ENCODE peak calls at places on chromosome 1, in four cellular contexts. K is spleen, G is endothelial cell of umbilical vein, I is breast epithelium. N is an unnamed sample. For H3K4me1, the result is how much of the 10 kb centered on the place peaks cover.

GRCh38 chr1:183792300-183792699 is 12.6 kb upstream of the RGL1 start:
- DNase-seq in K (no peak), G (no peak), I (no peak), N (no peak)

GRCh38 chr1:33036051-33036525 is 595 bp downstream of the AK2 start:
- DNase-seq in K (no peak), G (peak), I (no peak), N (no peak)

GRCh38 chr1:149962039-149962647 is 25.5 kb upstream of the MTMR11 start:
- DNase-seq in K (no peak), G (peak), I (peak), N (peak)

GRCh38 chr1:86520789-86521521 is 25.9 kb upstream of the CLCA4 start:
- DNase-seq in K (no peak), G (no peak), I (no peak), N (peak)

GRCh38 chr1:70033266-70033873 is 172.0 kb downstream of the LRRC40 start:
- DNase-seq in K (no peak), G (no peak), I (no peak), N (no peak)

GRCh38 chr1:192762265-192762664 is 46.6 kb upstream of the RGS2 start:
- DNase-seq in K (no peak), G (no peak), I (no peak), N (no peak)

GRCh38 chr1:196115641-196116040 is 492.6 kb downstream of the KCNT2 start:
- DNase-seq in K (no peak), G (no peak), I (peak), N (no peak)

GRCh38 chr1:117815105-117815812 is 114.2 kb downstream of the GDAP2 start:
- DNase-seq in K (no peak), G (peak), I (no peak), N (no peak)

GRCh38 chr1:45530632-45531135 is 9.0 kb upstream of the PRDX1 start:
- DNase-seq in K (no peak), G (no peak), I (no peak), N (no peak)

GRCh38 chr1:104238991-104239390 is 489.3 kb downstream of the AMY1C start:
- DNase-seq in K (no peak), G (no peak), I (no peak), N (no peak)

GRCh38 chr1:119731060-119731459 is 19.3 kb downstream of the PHGDH start:
- DNase-seq in K (no peak), G (no peak), I (no peak), N (no peak)

GRCh38 chr1:151371340-151371739 is 1.2 kb downstream of the SELENBP1 start:
- DNase-seq in K (no peak), G (no peak), I (peak), N (peak)

GRCh38 chr1:234150892-234151291 is 222.4 kb upstream of the COA6 start:
- DNase-seq in K (no peak), G (no peak), I (no peak), N (no peak)

GRCh38 chr1:97353094-97353493 is 567.7 kb downstream of the DPYD start:
- DNase-seq in K (no peak), G (no peak), I (no peak), N (peak)

GRCh38 chr1:227004796-227005195 is 64.7 kb downstream of the COQ8A start:
- DNase-seq in K (peak), G (no peak), I (no peak), N (no peak)

GRCh38 chr1:37561794-37562132 is 5.0 kb downstream of the DNALI1 start:
- DNase-seq in K (no peak), G (peak), I (no peak), N (no peak)

GRCh38 chr1:221839794-221840395 is 98.0 kb upstream of the DUSP10 start:
- DNase-seq in K (no peak), G (peak), I (peak), N (peak)

GRCh38 chr1:8022395-8023286 is 3.5 kb downstream of the ERRFI1 start:
- DNase-seq in K (no peak), G (no peak), I (no peak), N (no peak)

GRCh38 chr1:8024329-8024728 is 1.8 kb downstream of the ERRFI1 start:
- DNase-seq in K (no peak), G (no peak), I (no peak), N (no peak)

GRCh38 chr1:8023995-8024313 is 2.2 kb downstream of the ERRFI1 start:
- DNase-seq in K (no peak), G (no peak), I (no peak), N (no peak)

GRCh38 chr1:8021676-8022266 is 4.3 kb downstream of the ERRFI1 start:
- DNase-seq in K (no peak), G (no peak), I (no peak), N (no peak)

DNA sequence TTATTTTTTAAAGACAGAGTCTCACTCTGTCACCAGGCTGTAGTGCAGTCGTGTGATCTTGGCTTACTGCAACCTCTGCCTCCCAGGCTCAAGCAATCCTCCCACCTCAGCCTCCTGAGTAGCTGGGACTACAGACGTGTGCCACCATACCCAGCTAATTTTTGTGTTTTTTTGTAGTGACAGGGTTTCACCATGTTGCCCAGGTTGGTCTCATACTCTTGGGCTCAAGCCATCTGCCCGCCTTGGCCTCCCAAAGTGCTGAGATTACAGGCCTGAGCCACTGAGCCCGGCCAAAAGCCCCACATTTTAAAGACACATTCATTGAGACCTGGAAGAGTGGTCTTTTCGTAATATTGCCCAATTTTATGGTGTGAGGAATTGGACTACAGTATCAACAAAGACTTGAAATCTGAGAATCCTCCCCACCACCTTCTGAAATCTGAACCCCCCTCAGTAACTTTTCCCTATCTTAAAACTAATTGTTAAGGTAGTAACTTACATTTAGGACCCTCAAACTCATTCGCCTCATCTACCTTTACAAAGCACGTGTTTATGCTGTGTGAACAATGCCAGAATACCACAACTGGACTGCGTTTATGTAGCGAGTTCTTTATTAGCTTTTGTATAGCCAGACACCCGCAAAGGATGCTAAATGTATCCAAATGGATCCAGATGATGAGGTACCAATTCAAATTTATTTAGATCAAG is 2.7 kb downstream of the ERRFI1 start:
- DNase-seq in K (no peak), G (no peak), I (no peak), N (no peak)
- TF ChIP-seq POLR2AphosphoS5 in K (no peak), G (no peak), I (peak), N (no peak)

GRCh38 chr1:111196213-111196612 is 4.2 kb downstream of the DENND2D start:
- DNase-seq in K (no peak), G (no peak), I (no peak), N (no peak)
- H3K4me1 ChIP-seq in K (half or more), G (under half), I (under half), N (under half)

GRCh38 chr1:77037990-77038389 is 170.7 kb downstream of the ST6GALNAC5 start:
- DNase-seq in K (no peak), G (no peak), I (no peak), N (no peak)

GRCh38 chr1:77040817-77041216 is 173.5 kb downstream of the ST6GALNAC5 start:
- DNase-seq in K (no peak), G (no peak), I (no peak), N (no peak)

GRCh38 chr1:77037038-77037437 is 169.8 kb downstream of the ST6GALNAC5 start:
- DNase-seq in K (no peak), G (no peak), I (no peak), N (no peak)

GRCh38 chr1:77036560-77036959 is 169.3 kb downstream of the ST6GALNAC5 start:
- DNase-seq in K (no peak), G (peak), I (no peak), N (no peak)

DNA sequence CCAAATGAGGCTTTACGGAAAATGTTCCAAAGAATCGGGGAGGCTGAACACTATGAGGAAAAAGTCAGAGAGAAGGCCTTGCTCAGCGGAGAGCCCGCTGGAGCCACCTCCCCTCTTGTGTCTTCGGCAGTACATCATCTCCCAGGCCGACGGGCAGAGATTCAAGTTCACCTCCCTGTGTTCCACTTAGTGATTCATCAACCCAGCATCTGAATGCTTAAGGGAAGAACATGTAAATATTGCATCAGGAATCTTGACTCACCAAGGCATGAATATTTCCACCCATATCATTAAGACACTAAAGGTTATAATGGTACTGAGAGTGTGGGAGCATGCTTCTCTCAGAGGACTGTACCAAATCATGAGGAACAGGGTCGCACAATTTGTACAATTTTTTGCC is 172.5 kb downstream of the ST6GALNAC5 start:
- DNase-seq in K (no peak), G (no peak), I (peak), N (no peak)
- TF ChIP-seq POLR2AphosphoS5 in K (no peak), G (no peak), I (no peak), N (peak)

DNA sequence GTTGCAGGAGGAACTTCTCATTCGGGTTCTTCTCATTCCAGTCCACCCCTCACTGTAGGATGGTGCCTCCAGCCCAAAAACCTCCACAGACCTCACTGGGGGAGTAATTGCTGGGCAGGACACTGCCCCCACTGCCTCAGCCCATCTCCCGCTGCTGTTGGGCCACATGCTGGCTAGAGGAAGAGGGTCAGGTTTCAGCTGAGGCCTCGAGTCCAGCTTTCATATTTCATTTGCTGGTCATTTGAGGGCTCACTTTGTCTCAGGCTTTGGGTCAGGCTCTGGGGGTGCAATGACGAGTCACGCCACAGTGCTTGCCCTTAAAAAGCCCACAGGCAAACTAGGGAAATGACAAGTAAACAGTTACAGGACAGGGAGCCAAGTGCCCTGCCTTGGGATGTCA is 9.3 kb downstream of the CDK18 start:
- DNase-seq in K (no peak), G (no peak), I (no peak), N (no peak)
- H3K4me1 ChIP-seq in K (under half), G (under half), I (under half), N (under half)

GRCh38 chr1:84506729-84507453 is 510 bp upstream of the GNG5 start:
- DNase-seq in K (no peak), G (no peak), I (no peak), N (no peak)

GRCh38 chr1:84502892-84503291 is 3.3 kb upstream of the SPATA1 start:
- DNase-seq in K (no peak), G (no peak), I (no peak), N (no peak)

GRCh38 chr1:84506002-84506728 is at the start of the genes GNG5 and SPATA1:
- DNase-seq in K (peak), G (peak), I (peak), N (peak)

GRCh38 chr1:84504580-84505021 is 1.6 kb upstream of the SPATA1 start:
- DNase-seq in K (no peak), G (peak), I (no peak), N (no peak)

GRCh38 chr1:84505167-84506001 is 802 bp upstream of the SPATA1 start:
- DNase-seq in K (no peak), G (peak), I (peak), N (peak)
- TF ChIP-seq POLR2AphosphoS5 in K (no peak), G (no peak), I (no peak), N (no peak)

GRCh38 chr1:153563991-153564390 is 1.7 kb downstream of the S100A2 start:
- DNase-seq in K (peak), G (no peak), I (no peak), N (no peak)
- H3K4me1 ChIP-seq in K (under half), G (under half), I (under half), N (under half)

DNA sequence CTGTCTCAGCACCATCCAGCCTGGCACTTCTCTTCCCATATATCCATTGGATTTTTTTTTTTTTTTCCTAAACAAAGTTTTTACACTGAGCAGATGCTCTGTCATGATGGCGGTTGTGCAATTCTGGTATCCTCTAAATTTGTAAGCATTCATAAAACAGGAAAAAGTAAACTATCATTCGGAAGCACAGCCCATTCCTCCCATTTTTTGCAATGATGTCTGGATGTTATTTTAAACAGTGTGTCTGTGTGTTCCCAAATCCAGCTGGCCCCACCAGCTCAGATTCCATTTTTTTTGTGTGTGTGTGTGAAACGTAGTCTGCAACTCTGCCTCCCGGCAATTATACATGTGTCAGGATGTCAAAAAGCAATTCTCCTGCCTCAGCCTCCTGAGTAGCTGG is 33.5 kb downstream of the PDPN start:
- DNase-seq in K (no peak), G (no peak), I (no peak), N (no peak)
- TF ChIP-seq POLR2AphosphoS5 in K (no peak), G (no peak), I (no peak), N (peak)

DNA sequence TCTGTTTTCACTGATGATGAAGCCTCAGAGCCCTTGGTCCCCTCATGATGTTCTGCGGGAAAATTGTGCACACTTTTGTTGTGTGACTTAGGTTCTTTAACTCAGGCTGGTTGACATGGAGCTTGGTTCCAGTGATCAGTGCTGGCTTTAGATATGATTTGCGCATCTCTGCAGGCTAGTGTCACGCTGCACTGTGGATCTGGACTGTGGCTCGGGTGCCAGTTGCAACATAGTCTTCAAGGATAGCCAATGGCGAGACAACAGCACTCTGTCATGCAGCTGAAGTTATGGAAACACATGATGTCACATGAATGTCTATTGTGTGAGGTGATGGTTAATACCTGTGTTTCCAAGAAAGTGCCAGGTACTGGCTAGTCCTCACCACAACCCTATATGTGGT is 56.7 kb downstream of the DDR2 start:
- DNase-seq in K (no peak), G (no peak), I (no peak), N (no peak)
- H3K4me1 ChIP-seq in K (under half), G (under half), I (under half), N (under half)

GRCh38 chr1:209218986-209219385 is 364.5 kb upstream of the CAMK1G start:
- DNase-seq in K (no peak), G (no peak), I (no peak), N (no peak)
- TF ChIP-seq POLR2AphosphoS5 in K (no peak), G (no peak), I (no peak), N (no peak)

N was measured in transverse colon.